ENCODE peak calls at places on chromosome 22, in nine cellular contexts. D is body of pancreas, U is fibroblast of lung, M is upper lobe of left lung, P is fibroblast of the aortic adventitia, Z is fibroblast of pulmonary artery, E is left lung, O is colonic mucosa, K is mammary epithelial cell. T is an unnamed sample.

GRCh38 chr22:38795569-38795968 is 1.6 kb upstream of the DNAL4 start:
- DNase-seq in D (no peak), U (no peak), M (no peak), P (no peak), Z (no peak), E (no peak), O (no peak), K (no peak), T (no peak)

GRCh38 chr22:27625769-27626674 is 175.5 kb downstream of the MN1 start:
- DNase-seq in D (no peak), U (no peak), M (no peak), P (no peak), Z (no peak), E (no peak), O (no peak), K (no peak), T (no peak)

GRCh38 chr22:29987143-29987542 is 93.1 kb upstream of the HORMAD2 start:
- DNase-seq in D (no peak), U (no peak), M (no peak), P (no peak), Z (no peak), E (no peak), O (no peak), K (no peak), T (no peak)

GRCh38 chr22:39748877-39749276 is 144.7 kb downstream of the ENTHD1 start:
- DNase-seq in D (no peak), U (peak), M (no peak), P (peak), Z (peak), E (no peak), O (no peak), K (no peak), T (no peak)

GRCh38 chr22:30858976-30859713 is 109.4 kb downstream of the MORC2 start:
- DNase-seq in D (no peak), U (no peak), M (no peak), P (no peak), Z (no peak), E (no peak), O (no peak), K (no peak), T (no peak)

GRCh38 chr22:32475428-32476010 is 908 bp downstream of the FBXO7 start:
- DNase-seq in D (peak), U (peak), M (peak), P (peak), Z (peak), E (peak), O (peak), K (no peak), T (no peak)

GRCh38 chr22:36008131-36008530 is 20.5 kb downstream of the RBFOX2 start:
- DNase-seq in D (no peak), U (peak), M (no peak), P (no peak), Z (no peak), E (no peak), O (no peak), K (no peak), T (no peak)

GRCh38 chr22:37242395-37242918 is 1.6 kb downstream of the RAC2 start:
- DNase-seq in D (no peak), U (no peak), M (no peak), P (no peak), Z (no peak), E (peak), O (peak), K (peak), T (no peak)

GRCh38 chr22:31122532-31123291 is at the start of gene INPP5J:
- DNase-seq in D (peak), U (peak), M (peak), P (peak), Z (peak), E (peak), O (peak), K (peak), T (peak)

GRCh38 chr22:35074583-35074982 is 8.6 kb downstream of the ISX start:
- DNase-seq in D (no peak), U (no peak), M (no peak), P (no peak), Z (no peak), E (no peak), O (no peak), K (no peak), T (no peak)

GRCh38 chr22:48592488-48592887 is 1235.2 kb downstream of the BRD1 start:
- DNase-seq in D (no peak), U (no peak), M (no peak), P (no peak), Z (no peak), E (no peak), O (no peak), K (no peak), T (no peak)

GRCh38 chr22:22168190-22168940 is 76.2 kb upstream of the VPREB1 start:
- DNase-seq in D (peak), U (peak), M (no peak), P (peak), Z (peak), E (no peak), O (no peak), K (peak), T (peak)

GRCh38 chr22:35070451-35071093 is 4.6 kb downstream of the ISX start:
- DNase-seq in D (no peak), U (no peak), M (no peak), P (no peak), Z (no peak), E (no peak), O (peak), K (peak), T (peak)

GRCh38 chr22:30843245-30843644 is 125.3 kb downstream of the MORC2 start:
- DNase-seq in D (no peak), U (peak), M (no peak), P (peak), Z (no peak), E (no peak), O (no peak), K (no peak), T (no peak)

GRCh38 chr22:49967333-49968241 is 7.0 kb downstream of the PIM3 start:
- DNase-seq in D (peak), U (peak), M (peak), P (peak), Z (no peak), E (peak), O (peak), K (no peak), T (no peak)
- H3K4me3 ChIP-seq in D (no peak), U (no peak), M (no peak), P (peak), Z (no peak), E (peak), O (no peak), K (no peak), T (no peak)

GRCh38 chr22:20130319-20130718 is 1.3 kb upstream of the ZDHHC8 start:
- DNase-seq in D (no peak), U (no peak), M (no peak), P (no peak), Z (no peak), E (no peak), O (no peak), K (no peak), T (no peak)
- TF ChIP-seq CTCF in D (no peak), U (no peak), M (no peak), P (no peak), Z (no peak), E (no peak), O (no peak), K (peak), T (peak)

DNA sequence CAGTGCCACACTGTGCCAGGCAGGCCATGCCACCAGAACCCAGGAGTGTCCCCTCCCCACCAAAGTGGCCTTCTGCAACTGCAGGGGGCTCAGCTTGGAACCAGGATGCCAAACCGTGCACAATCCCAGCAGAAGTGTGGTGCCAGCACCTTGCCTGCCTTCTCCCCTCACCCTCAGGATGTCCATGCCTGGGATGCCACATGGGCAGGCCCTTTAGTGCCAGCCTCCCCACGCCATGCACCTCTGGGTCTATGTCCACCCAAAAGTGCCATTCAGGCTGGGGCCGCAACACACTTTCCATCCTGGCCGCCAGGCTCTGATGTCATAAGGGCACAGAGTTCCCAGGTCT is 8.7 kb upstream of the TBC1D22A start:
- DNase-seq in D (no peak), U (no peak), M (no peak), P (no peak), Z (no peak), E (no peak), O (no peak), K (no peak), T (no peak)
- H3K4me3 ChIP-seq in D (no peak), U (no peak), M (no peak), P (no peak), Z (no peak), E (peak), O (no peak), K (no peak), T (no peak)

GRCh38 chr22:44979154-44979553 is 30.7 kb downstream of the PHF21B start:
- DNase-seq in D (no peak), U (no peak), M (no peak), P (no peak), Z (no peak), E (no peak), O (no peak), K (no peak), T (no peak)
- TF ChIP-seq CTCF in D (no peak), U (no peak), M (no peak), P (no peak), Z (no peak), E (no peak), O (no peak), K (no peak), T (no peak)